ENCODE peak calls at places on chromosomes 11 and 22, in nine cellular contexts. E is stimulated activated CD4-positive, alpha-beta T cell treated with anti-CD3 and anti-CD28 coated beads, Interleukin-15, amount 100 ng/mL, for 24 hours; R is mesendoderm; C is HFF-Myc; T is GM20000; F is small intestine; G is NCI-H774; B is pancreas; Q is thoracic aorta. K is an unnamed sample.

GRCh38 chr22:48091060-48091650 is 1328.7 kb downstream of the TBC1D22A start:
- DNase-seq in E (no peak), R (no peak), C (no peak), T (no peak), F (no peak), G (no peak), B (no peak), Q (no peak), K (no peak)

GRCh38 chr22:26889794-26890193 is 232.4 kb downstream of the MIAT start:
- DNase-seq in E (no peak), R (no peak), C (no peak), T (no peak), F (no peak), G (no peak), B (no peak), Q (no peak), K (no peak)

GRCh38 chr11:6194065-6194581 is 4.9 kb upstream of the OR52W1 start:
- DNase-seq in E (no peak), R (peak; percentile 14), C (no peak), T (no peak), F (no peak), G (no peak), B (no peak), Q (no peak), K (no peak)

GRCh38 chr22:47564158-47564450 is 801.7 kb downstream of the TBC1D22A start:
- DNase-seq in E (no peak), R (no peak), C (no peak), T (no peak), F (no peak), G (no peak), B (no peak), Q (no peak), K (no peak)

GRCh38 chr22:21764038-21764804 is 28.6 kb upstream of the YPEL1 start:
- DNase-seq in E (peak; percentile 50), R (no peak), C (no peak), T (no peak), F (no peak), G (no peak), B (no peak), Q (no peak), K (no peak)

GRCh38 chr11:77146261-77147035 is 18.4 kb downstream of the MYO7A start:
- DNase-seq in E (no peak), R (no peak), C (no peak), T (no peak), F (no peak), G (no peak), B (no peak), Q (no peak), K (no peak)

GRCh38 chr22:42680648-42681047 is 31.5 kb upstream of the CYB5R3 start:
- DNase-seq in E (peak; percentile 27), R (peak; percentile 29), C (peak; percentile 97), T (no peak), F (peak; percentile 22), G (no peak), B (no peak), Q (no peak), K (no peak)

GRCh38 chr22:42273855-42274451 is 3.5 kb upstream of the TCF20 start:
- DNase-seq in E (no peak), R (peak; percentile 81), C (no peak), T (no peak), F (no peak), G (no peak), B (no peak), Q (no peak), K (no peak)

GRCh38 chr11:105867742-105868141 is 154.3 kb downstream of the MSANTD4 start:
- DNase-seq in E (no peak), R (no peak), C (no peak), T (no peak), F (no peak), G (no peak), B (no peak), Q (no peak), K (no peak)

GRCh38 chr11:47464479-47464878 is 15.5 kb upstream of the RAPSN start:
- DNase-seq in E (no peak), R (peak; percentile 42), C (no peak), T (no peak), F (no peak), G (no peak), B (no peak), Q (no peak), K (peak; percentile 99)

GRCh38 chr11:95360382-95360781 is 129.4 kb upstream of the SESN3 start:
- DNase-seq in E (no peak), R (no peak), C (no peak), T (no peak), F (no peak), G (no peak), B (no peak), Q (no peak), K (no peak)

GRCh38 chr11:65558785-65559509 is 788 bp upstream of the LTBP3 start:
- DNase-seq in E (no peak), R (no peak), C (no peak), T (no peak), F (no peak), G (no peak), B (no peak), Q (peak; percentile 41), K (no peak)

GRCh38 chr11:68652683-68653156 is 31.6 kb upstream of the GAL start:
- DNase-seq in E (no peak), R (no peak), C (no peak), T (no peak), F (no peak), G (no peak), B (no peak), Q (no peak), K (no peak)

GRCh38 chr11:78078218-78079167 is 1.2 kb downstream of the NDUFC2 start:
- DNase-seq in E (no peak), R (no peak), C (no peak), T (no peak), F (no peak), G (no peak), B (no peak), Q (no peak), K (no peak)

GRCh38 chr11:43537831-43538230 is 142.7 kb upstream of the HSD17B12 start:
- DNase-seq in E (no peak), R (no peak), C (no peak), T (no peak), F (no peak), G (no peak), B (no peak), Q (no peak), K (no peak)

GRCh38 chr11:2582436-2582931 is 117.3 kb downstream of the KCNQ1OT1 start:
- DNase-seq in E (peak; percentile 0), R (no peak), C (no peak), T (no peak), F (no peak), G (no peak), B (peak; percentile 7), Q (no peak), K (no peak)

GRCh38 chr11:9313648-9314290 is 624 bp downstream of the TMEM41B start:
- DNase-seq in E (peak; percentile 31), R (peak; percentile 35), C (no peak), T (peak; percentile 45), F (peak; percentile 77), G (no peak), B (no peak), Q (no peak), K (no peak)

GRCh38 chr11:10898763-10899541 is 41.1 kb upstream of the ZBED5 start:
- DNase-seq in E (no peak), R (no peak), C (peak; percentile 89), T (no peak), F (no peak), G (no peak), B (no peak), Q (no peak), K (no peak)

GRCh38 chr22:41902932-41903421 is 11.9 kb downstream of the SHISA8 start:
- DNase-seq in E (no peak), R (no peak), C (no peak), T (no peak), F (no peak), G (no peak), B (no peak), Q (no peak), K (no peak)

GRCh38 chr11:22832315-22833041 is 2.9 kb upstream of the SVIP start:
- DNase-seq in E (no peak), R (no peak), C (no peak), T (no peak), F (peak; percentile 29), G (no peak), B (no peak), Q (no peak), K (no peak)

GRCh38 chr11:440065-441042 is 1.5 kb downstream of the ANO9 start:
- DNase-seq in E (peak; percentile 41), R (peak; percentile 41), C (no peak), T (peak; percentile 59), F (peak; percentile 84), G (no peak), B (no peak), Q (no peak), K (no peak)

GRCh38 chr11:76701701-76702100 is 31.2 kb upstream of the LRRC32 start:
- DNase-seq in E (no peak), R (peak; percentile 26), C (no peak), T (no peak), F (no peak), G (no peak), B (no peak), Q (no peak), K (no peak)

K was measured in DMS79.